ENCODE peak calls at places on chromosomes 16 and 17, in four cellular contexts. One of them, this sample, is unnamed.

GRCh38 chr16:5016967-5017677 is 16.6 kb downstream of the NAGPA start:
- DNase-seq in GF-D8: no peak
- DNase-seq in effector CD4-positive, alpha-beta T cell: no peak
- DNase-seq in HFFc6: no peak
- DNase-seq in this sample: no peak

GRCh38 chr17:74432484-74433391 is 850 bp downstream of the GPRC5C start:
- DNase-seq in GF-D8: no peak
- DNase-seq in effector CD4-positive, alpha-beta T cell: no peak
- DNase-seq in HFFc6: no peak
- DNase-seq in this sample: no peak

GRCh38 chr17:5237541-5238016 is 2.9 kb upstream of the SCIMP start:
- DNase-seq in GF-D8: no peak
- DNase-seq in effector CD4-positive, alpha-beta T cell: no peak
- DNase-seq in HFFc6: peak
- DNase-seq in this sample: peak

GRCh38 chr17:77837917-77838316 is 120.6 kb upstream of the TNRC6C start:
- DNase-seq in GF-D8: no peak
- DNase-seq in effector CD4-positive, alpha-beta T cell: no peak
- DNase-seq in HFFc6: no peak
- DNase-seq in this sample: no peak

GRCh38 chr17:2405247-2405926 is 4.5 kb upstream of the MNT start:
- DNase-seq in GF-D8: no peak
- DNase-seq in effector CD4-positive, alpha-beta T cell: no peak
- DNase-seq in HFFc6: peak
- DNase-seq in this sample: peak

GRCh38 chr17:72514888-72515287 is 394.1 kb downstream of the SOX9 start:
- DNase-seq in GF-D8: no peak
- DNase-seq in effector CD4-positive, alpha-beta T cell: no peak
- DNase-seq in HFFc6: no peak
- DNase-seq in this sample: peak

GRCh38 chr16:72189865-72190371 is 18.0 kb upstream of the PMFBP1 start:
- DNase-seq in GF-D8: peak
- DNase-seq in effector CD4-positive, alpha-beta T cell: no peak
- DNase-seq in HFFc6: peak
- DNase-seq in this sample: peak

GRCh38 chr17:39107141-39107540 is 44.3 kb downstream of the PLXDC1 start:
- DNase-seq in GF-D8: no peak
- DNase-seq in effector CD4-positive, alpha-beta T cell: no peak
- DNase-seq in HFFc6: no peak
- DNase-seq in this sample: no peak

GRCh38 chr17:73387746-73388577 is 76.2 kb upstream of the CDC42EP4 start:
- DNase-seq in GF-D8: no peak
- DNase-seq in effector CD4-positive, alpha-beta T cell: no peak
- DNase-seq in HFFc6: no peak
- DNase-seq in this sample: no peak

GRCh38 chr16:58120216-58120615 is 9.0 kb downstream of the CFAP20 start:
- DNase-seq in GF-D8: no peak
- DNase-seq in effector CD4-positive, alpha-beta T cell: no peak
- DNase-seq in HFFc6: no peak
- DNase-seq in this sample: no peak

GRCh38 chr17:81553018-81553615 is 964 bp upstream of the FAAP100 start:
- DNase-seq in GF-D8: peak
- DNase-seq in effector CD4-positive, alpha-beta T cell: peak
- DNase-seq in HFFc6: peak
- DNase-seq in this sample: no peak

This sample was measured in non-pigmented ciliary epithelial cell.